ENCODE peak calls at places on chromosomes 6 and 20, in six cellular contexts. Y is psoas muscle, S is astrocyte of the cerebellum, B is Calu3, X is cardiac muscle cell, P is brain microvascular endothelial cell. Z is an unnamed sample.

GRCh38 chr6:84329077-84329476 is 101.6 kb upstream of the CEP162 start:
- DNase-seq in Y (no peak), S (no peak), B (no peak), X (no peak), P (no peak), Z (no peak)

GRCh38 chr6:10412165-10412947 is 2.5 kb downstream of the TFAP2A start:
- DNase-seq in Y (peak; percentile 45), S (peak; percentile 2), B (peak; percentile 75), X (no peak), P (peak; percentile 46), Z (peak; percentile 95)

GRCh38 chr6:40338306-40338705 is 248.9 kb downstream of the LRFN2 start:
- DNase-seq in Y (no peak), S (no peak), B (no peak), X (no peak), P (no peak), Z (no peak)

GRCh38 chr20:10350188-10350842 is 83.7 kb downstream of the MKKS start:
- DNase-seq in Y (no peak), S (no peak), B (no peak), X (no peak), P (no peak), Z (no peak)

GRCh38 chr6:139027620-139028182 is 844 bp upstream of the ABRACL start:
- DNase-seq in Y (no peak), S (no peak), B (peak; percentile 24), X (no peak), P (peak; percentile 40), Z (peak; percentile 3)

GRCh38 chr6:122947355-122947754 is 48.7 kb upstream of the CLVS2 start:
- DNase-seq in Y (no peak), S (peak; percentile 5), B (peak; percentile 43), X (peak; percentile 58), P (peak; percentile 1), Z (no peak)

GRCh38 chr20:15942130-15942529 is 631.1 kb downstream of the KIF16B start:
- DNase-seq in Y (no peak), S (peak; percentile 31), B (no peak), X (no peak), P (no peak), Z (no peak)

GRCh38 chr6:12973302-12973865 is 256.8 kb downstream of the PHACTR1 start:
- DNase-seq in Y (no peak), S (no peak), B (no peak), X (peak; percentile 64), P (no peak), Z (no peak)

GRCh38 chr6:52517502-52518278 is 59.2 kb downstream of the TRAM2 start:
- DNase-seq in Y (peak; percentile 90), S (peak; percentile 92), B (peak; percentile 76), X (no peak), P (peak; percentile 98), Z (peak; percentile 95)

GRCh38 chr6:99119109-99120031 is 171.6 kb upstream of the FBXL4 start:
- DNase-seq in Y (no peak), S (peak; percentile 40), B (peak; percentile 59), X (peak; percentile 62), P (peak; percentile 47), Z (peak; percentile 51)

GRCh38 chr20:63617876-63618265 is 9.0 kb downstream of the GMEB2 start:
- DNase-seq in Y (no peak), S (no peak), B (no peak), X (no peak), P (no peak), Z (no peak)

GRCh38 chr20:32823737-32824588 is 4.2 kb downstream of the MAPRE1 start:
- DNase-seq in Y (no peak), S (no peak), B (no peak), X (no peak), P (no peak), Z (no peak)

GRCh38 chr6:26125015-26125690 is 37.9 kb downstream of the HFE start:
- DNase-seq in Y (no peak), S (no peak), B (no peak), X (peak; percentile 38), P (peak; percentile 4), Z (no peak)

GRCh38 chr6:40803897-40804702 is 216.9 kb upstream of the LRFN2 start:
- DNase-seq in Y (no peak), S (no peak), B (no peak), X (no peak), P (no peak), Z (no peak)

GRCh38 chr6:168852336-168852884 is 401.2 kb downstream of the THBS2 start:
- DNase-seq in Y (no peak), S (no peak), B (no peak), X (no peak), P (no peak), Z (no peak)

GRCh38 chr6:13302291-13302690 is 26.0 kb downstream of the TBC1D7 start:
- DNase-seq in Y (no peak), S (no peak), B (no peak), X (no peak), P (no peak), Z (no peak)

GRCh38 chr6:152112503-152113261 is 305.2 kb downstream of the ESR1 start:
- DNase-seq in Y (peak; percentile 87), S (no peak), B (peak; percentile 62), X (no peak), P (no peak), Z (no peak)

GRCh38 chr20:49186535-49187329 is 1.4 kb downstream of the STAU1 start:
- DNase-seq in Y (peak; percentile 57), S (peak; percentile 18), B (peak; percentile 66), X (peak; percentile 68), P (peak; percentile 52), Z (peak; percentile 18)

GRCh38 chr6:2403546-2403945 is 158.1 kb upstream of the GMDS start:
- DNase-seq in Y (no peak), S (no peak), B (no peak), X (no peak), P (no peak), Z (no peak)
- TF ChIP-seq CTCF in Y (no peak), S (no peak), B (no peak), X (no peak), P (no peak), Z (no peak)

GRCh38 chr6:42043787-42044475 is 6.4 kb upstream of the TAF8 start:
- DNase-seq in Y (peak; percentile 93), S (no peak), B (peak; percentile 95), X (peak; percentile 91), P (peak; percentile 82), Z (peak; percentile 68)
- TF ChIP-seq CTCF in Y (peak; percentile 99), S (peak; percentile 97), B (peak; percentile 95), X (peak; percentile 97), P (peak; percentile 99), Z (peak; percentile 98)

GRCh38 chr20:62376112-62377063 is 9.3 kb upstream of the LAMA5 start:
- DNase-seq in Y (peak; percentile 72), S (no peak), B (peak; percentile 82), X (peak; percentile 94), P (no peak), Z (no peak)
- TF ChIP-seq CTCF in Y (peak; percentile 62), S (peak; percentile 54), B (peak; percentile 68), X (peak; percentile 59), P (peak; percentile 71), Z (peak; percentile 36)

DNA sequence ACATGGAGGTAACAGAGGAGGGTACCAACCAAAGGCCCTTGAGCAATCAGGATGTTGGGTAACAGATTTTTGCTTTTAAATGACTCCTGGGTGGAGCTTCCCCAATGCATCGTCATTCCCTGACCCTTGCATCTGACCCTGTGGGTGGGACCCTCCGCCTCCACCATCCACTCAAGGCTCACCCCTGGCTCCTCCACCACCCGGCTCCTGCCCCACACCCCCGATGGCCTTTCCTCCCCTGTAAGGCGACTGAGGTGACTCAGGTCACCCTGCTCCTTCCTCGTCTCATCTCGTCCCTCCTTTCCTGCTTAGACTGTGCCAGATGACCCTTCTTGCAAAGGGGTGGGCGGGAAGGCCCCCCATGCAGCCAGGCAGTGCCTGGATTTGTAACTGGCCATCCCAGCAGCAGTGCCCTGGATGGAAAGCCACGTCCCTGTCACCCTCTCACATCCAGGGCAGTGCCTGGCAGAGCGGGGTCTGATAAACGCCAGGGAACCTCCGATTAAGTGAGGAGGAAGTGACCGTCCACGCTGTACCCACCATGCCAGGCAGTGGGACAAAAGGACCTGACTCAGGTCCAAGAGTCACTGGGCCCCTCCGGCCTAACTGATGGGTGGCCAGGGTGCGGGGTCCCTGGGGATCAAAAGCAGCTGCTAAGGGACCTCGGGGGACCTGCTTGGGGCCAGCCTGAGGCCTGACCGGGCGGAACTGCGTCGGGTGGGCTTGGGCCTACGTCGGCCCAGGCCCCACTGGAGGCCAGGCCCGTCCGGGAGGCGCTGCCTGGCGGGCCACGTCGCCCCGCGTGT is 624 bp upstream of the NPEPL1 start:
- DNase-seq in Y (peak; percentile 83), S (no peak), B (no peak), X (no peak), P (no peak), Z (no peak)
- TF ChIP-seq CTCF in Y (no peak), S (no peak), B (peak; percentile 9), X (no peak), P (no peak), Z (no peak)

GRCh38 chr6:165986647-165987482 is 180.8 kb downstream of the TBXT start:
- DNase-seq in Y (no peak), S (no peak), B (peak; percentile 17), X (peak; percentile 50), P (no peak), Z (no peak)

GRCh38 chr6:165988306-165988756 is 179.3 kb downstream of the TBXT start:
- DNase-seq in Y (peak; percentile 54), S (no peak), B (no peak), X (peak; percentile 52), P (no peak), Z (no peak)

GRCh38 chr6:165985926-165986646 is 181.6 kb downstream of the TBXT start:
- DNase-seq in Y (no peak), S (no peak), B (no peak), X (no peak), P (no peak), Z (no peak)

GRCh38 chr6:165988757-165989456 is 178.7 kb downstream of the TBXT start:
- DNase-seq in Y (no peak), S (no peak), B (no peak), X (no peak), P (no peak), Z (no peak)

DNA sequence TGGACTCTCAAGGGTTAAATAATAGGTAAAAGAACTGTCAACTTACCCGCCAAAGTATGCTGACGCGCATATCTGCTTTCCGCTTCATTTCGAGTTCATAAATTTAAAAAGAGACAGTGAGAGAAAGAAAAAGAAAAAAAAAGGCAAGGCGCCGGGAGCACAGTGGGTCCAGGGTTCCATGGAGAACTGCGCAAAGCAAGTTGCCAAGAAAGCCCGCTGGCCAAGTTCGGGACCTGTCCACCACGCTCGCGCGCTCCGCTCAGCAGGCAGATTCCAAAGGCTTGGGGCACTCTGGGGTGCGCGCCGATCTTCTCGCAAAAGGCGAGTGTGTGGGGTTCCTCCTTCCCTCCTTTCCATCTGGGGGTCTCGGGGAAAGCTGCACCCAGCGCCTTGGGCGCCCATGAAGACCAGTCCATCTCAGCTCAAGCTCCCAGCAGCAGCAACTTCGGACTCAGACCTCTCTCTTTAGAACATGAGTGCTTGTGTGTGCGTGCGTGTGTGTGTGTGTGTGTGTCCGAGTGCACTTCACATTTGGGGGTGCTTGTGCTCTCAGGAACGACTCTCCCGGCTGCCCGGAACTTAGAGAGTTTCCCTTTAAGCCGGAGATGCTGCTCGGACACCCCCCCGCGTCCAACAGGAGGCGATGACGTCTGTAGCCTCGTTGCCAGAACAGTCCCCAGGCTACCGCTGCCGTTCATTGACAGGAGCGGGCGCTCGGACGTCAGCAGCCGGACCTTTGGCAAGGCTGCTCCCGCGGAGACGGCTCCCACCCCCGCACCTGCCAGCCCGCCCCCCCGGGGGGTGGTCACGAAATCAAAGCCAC is 180.0 kb downstream of the TBXT start:
- DNase-seq in Y (peak; percentile 78), S (peak; percentile 87), B (peak; percentile 69), X (peak; percentile 71), P (peak; percentile 92), Z (no peak)
- TF ChIP-seq CTCF in Y (no peak), S (no peak), B (no peak), X (no peak), P (peak; percentile 20), Z (no peak)

Z was measured in HFFc6.